ENCODE peak calls at places on chromosomes 13 and 19, in five cellular contexts. J is psoas muscle; C is CD4-positive, alpha-beta T cell; K is esophagus squamous epithelium; I is Calu3. S is an unnamed sample.

GRCh38 chr13:64429691-64430090 is 2800.4 kb downstream of the PCDH9 start:
- DNase-seq in I (no peak), K (no peak), C (no peak), J (no peak), S (no peak)

GRCh38 chr19:14089662-14090508 is 666 bp downstream of the SAMD1 start:
- DNase-seq in J (peak; percentile 69), C (peak; percentile 46), K (no peak), I (peak; percentile 48), S (no peak)

GRCh38 chr19:15399635-15400034 is 19.2 kb downstream of the AKAP8L start:
- DNase-seq in J (no peak), C (no peak), I (no peak), K (no peak), S (no peak)

GRCh38 chr19:47340477-47341208 is 8.5 kb upstream of the DHX34 start:
- DNase-seq in J (no peak), C (no peak), I (no peak), K (no peak), S (no peak)

GRCh38 chr13:89515948-89516347 is 1831.5 kb upstream of the MIR17HG start:
- DNase-seq in K (no peak), I (no peak), J (no peak), C (no peak), S (no peak)

GRCh38 chr19:2064788-2065524 is 13.9 kb upstream of the MKNK2 start:
- DNase-seq in I (no peak), K (no peak), J (peak; percentile 83), C (no peak), S (no peak)

GRCh38 chr13:52846567-52847321 is 1.7 kb downstream of the PCDH8 start:
- DNase-seq in J (peak; percentile 50), K (no peak), C (no peak), I (no peak), S (no peak)

GRCh38 chr19:29098863-29099481 is 114.0 kb downstream of the UQCRFS1 start:
- DNase-seq in J (peak; percentile 84), K (no peak), C (no peak), I (peak; percentile 65), S (no peak)

GRCh38 chr19:1072371-1073015 is 5.5 kb downstream of the ARHGAP45 start:
- DNase-seq in K (no peak), C (no peak), J (no peak), I (no peak), S (no peak)

GRCh38 chr13:41546372-41547252 is 89.3 kb downstream of the RGCC start:
- DNase-seq in J (no peak), C (no peak), K (no peak), I (no peak), S (no peak)

GRCh38 chr13:71674776-71675352 is 192.1 kb downstream of the DACH1 start:
- DNase-seq in I (no peak), C (no peak), K (no peak), J (no peak), S (no peak)
- TF ChIP-seq CTCF in I (no peak), C (no peak), K (no peak), J (no peak), S (no peak)

GRCh38 chr19:39970674-39971379 is at the start of gene PSMC4:
- DNase-seq in J (peak; percentile 97), K (peak; percentile 89), I (peak; percentile 100), C (peak; percentile 98), S (peak; percentile 98)
- TF ChIP-seq CTCF in J (peak; percentile 64), K (peak; percentile 83), I (peak; percentile 77), C (peak; percentile 88), S (peak; percentile 63)

GRCh38 chr19:7187605-7188339 is 106.4 kb downstream of the INSR start:
- DNase-seq in C (no peak), J (no peak), I (no peak), K (no peak), S (no peak)

GRCh38 chr19:7194566-7194965 is 99.6 kb downstream of the INSR start:
- DNase-seq in C (no peak), J (no peak), K (no peak), I (no peak), S (no peak)

GRCh38 chr19:7196721-7197168 is 97.5 kb downstream of the INSR start:
- DNase-seq in I (no peak), C (no peak), J (peak; percentile 42), K (no peak), S (no peak)

GRCh38 chr19:7188682-7189629 is 105.3 kb downstream of the INSR start:
- DNase-seq in J (no peak), C (no peak), I (no peak), K (no peak), S (no peak)

DNA sequence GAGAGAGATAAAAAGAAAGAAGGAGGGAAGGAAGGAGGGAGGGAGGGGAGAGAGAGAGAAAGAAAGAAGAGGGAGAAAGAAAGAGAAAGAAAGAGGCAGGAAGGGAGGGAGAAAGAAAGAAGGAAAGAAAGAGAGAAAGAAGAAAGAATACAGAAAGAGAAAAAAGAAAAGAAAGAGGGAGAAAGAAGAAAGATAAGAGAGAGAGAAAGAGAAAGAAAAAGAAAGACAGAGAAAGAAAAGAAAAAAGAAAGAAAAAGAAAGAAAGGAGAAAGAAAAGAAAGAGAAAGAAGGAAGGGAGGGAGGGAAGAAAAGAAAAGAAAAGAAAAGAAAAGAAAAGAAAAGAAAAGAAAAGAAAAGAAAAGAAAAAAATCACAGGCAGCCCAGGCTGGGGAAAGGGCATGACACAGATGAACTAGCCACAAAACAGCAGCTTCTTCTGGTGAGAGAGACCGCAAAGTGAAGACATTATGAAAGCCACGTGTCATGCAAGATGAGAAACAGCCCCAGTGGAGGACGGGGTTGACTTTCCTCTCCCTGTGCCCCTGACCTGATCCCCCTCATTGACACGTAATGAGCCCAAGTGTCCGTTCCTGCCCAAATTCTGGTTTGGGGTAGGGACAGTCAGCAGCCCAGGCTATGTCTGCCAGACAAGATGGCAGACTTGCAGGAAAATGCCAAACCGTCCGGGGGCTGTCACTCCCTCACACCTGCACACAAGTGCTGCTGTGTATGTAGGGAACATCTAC is 102.1 kb downstream of the INSR start:
- DNase-seq in I (no peak), C (peak; percentile 44), K (no peak), J (no peak), S (peak; percentile 62)
- TF ChIP-seq CTCF in I (no peak), C (no peak), K (no peak), J (no peak), S (peak; percentile 28)

DNA sequence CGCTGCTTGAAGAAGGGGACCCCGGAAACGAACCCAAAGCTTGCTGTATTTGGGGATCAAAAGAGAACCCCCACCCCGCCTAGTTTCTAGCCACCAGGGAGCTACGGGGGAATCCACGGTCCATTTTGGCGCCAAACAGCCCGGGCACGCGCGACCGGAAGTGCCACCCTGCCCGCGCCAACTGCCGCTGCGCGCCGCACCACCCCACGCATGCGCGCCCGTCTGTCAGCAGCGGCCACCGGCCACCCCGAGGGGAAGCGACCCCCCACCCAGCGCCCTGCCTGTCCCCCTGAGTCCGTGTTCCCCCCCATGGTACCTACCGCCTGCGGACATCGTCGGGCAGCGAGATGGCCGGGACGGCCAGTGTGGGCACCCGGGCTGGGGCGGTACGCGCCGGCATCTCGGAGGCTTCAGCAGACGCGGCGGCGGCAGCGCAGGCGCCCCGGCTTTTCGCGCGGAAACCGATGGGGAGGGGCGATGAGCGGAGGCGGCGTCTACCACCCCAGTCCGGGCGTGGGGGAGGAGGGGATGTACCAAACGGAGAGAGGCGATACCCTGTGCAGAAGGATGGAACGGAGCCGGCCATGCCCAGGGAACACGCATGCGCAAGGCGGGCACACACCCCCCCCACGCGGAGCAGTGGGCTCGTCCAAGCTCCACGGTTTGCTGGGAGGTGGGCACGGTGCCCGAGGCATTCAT is at the start of gene DNMT1:
- DNase-seq in C (peak; percentile 96), K (peak; percentile 68), J (peak; percentile 94), I (peak; percentile 96), S (peak; percentile 93)
- TF ChIP-seq CTCF in C (no peak), K (no peak), J (no peak), I (no peak), S (no peak)

DNA sequence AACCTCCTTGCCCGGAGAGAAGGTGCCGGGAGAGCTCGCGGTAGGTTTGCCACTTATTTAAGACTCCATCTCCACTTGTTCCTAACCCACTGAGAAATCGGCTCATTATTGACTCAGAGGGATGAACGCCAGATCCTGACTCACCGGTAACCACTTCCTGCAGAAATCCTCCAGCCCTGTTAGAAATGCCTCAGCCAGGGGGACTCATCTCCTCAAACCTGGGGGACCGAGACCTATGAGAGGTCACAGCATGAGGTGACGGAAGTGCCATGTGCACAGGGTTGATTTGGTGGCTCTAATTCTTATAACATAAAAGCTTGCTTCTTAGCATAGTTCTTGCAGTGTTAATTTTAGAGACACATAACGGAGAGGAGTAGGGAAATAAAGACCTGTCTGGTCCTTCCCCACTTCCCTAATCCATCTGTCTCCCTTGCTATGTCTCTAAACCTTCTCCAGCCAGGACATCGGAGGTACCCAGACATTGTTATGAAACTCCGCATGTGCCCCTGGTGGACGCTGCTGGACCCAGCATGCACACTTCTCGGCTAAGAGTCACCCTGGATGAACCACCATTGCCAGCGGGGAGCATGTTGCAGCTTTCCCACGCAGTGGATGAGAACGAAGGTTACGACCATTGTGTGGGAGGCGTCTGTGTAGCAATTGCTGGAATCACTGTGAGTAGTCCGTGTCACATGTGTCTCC is 158.9 kb downstream of the EFNB2 start:
- DNase-seq in I (peak; percentile 25), K (no peak), C (no peak), J (no peak), S (no peak)
- TF ChIP-seq CTCF in I (no peak), K (no peak), C (no peak), J (no peak), S (no peak)

DNA sequence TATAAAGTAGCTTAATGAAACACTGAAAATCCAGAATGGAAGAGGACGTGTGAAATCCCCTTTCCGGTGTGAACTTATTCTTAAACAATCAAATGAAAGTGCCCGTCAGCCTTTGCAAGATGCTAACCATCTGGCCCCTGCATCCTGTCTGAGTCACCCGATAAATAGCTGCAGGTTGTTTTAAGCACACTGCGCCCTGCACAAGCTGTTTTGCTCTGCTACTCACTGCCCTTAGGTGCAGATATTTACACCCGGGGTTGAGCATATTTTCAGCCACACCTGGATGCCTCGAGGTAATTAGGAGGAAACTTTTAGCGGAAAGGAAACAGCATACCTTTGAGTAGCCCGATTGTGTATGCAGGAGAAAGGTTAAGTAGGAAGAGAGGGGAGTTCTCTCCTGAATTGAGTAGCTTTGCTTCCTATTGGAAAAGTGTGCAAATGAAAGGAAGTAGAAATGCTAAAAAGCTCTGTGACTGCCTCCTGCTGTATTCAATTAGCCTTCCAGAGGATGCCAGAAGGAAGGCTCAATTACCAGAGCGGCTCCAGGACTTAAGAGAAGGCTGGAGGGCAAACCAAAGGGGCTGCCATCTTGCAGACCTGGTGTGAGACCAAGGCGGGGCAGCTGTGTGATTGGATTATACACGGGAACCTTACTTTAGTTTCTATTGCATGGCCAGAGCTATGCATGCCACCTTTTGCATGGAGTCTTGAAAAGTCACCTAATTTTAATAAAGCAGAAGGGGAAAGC is 42.5 kb downstream of the IRS2 start:
- DNase-seq in J (no peak), C (peak; percentile 5), K (no peak), I (peak; percentile 41), S (no peak)
- TF ChIP-seq CTCF in J (no peak), C (no peak), K (no peak), I (no peak), S (no peak)

GRCh38 chr19:34359140-34359953 is 5.6 kb upstream of the GPI start:
- DNase-seq in J (peak; percentile 97), K (peak; percentile 86), C (peak; percentile 94), I (peak; percentile 99), S (peak; percentile 94)
- TF ChIP-seq CTCF in J (peak; percentile 42), K (peak; percentile 56), C (peak; percentile 74), I (peak; percentile 69), S (peak; percentile 48)